ENCODE peak calls at places on chromosomes 2 and 18, in five cellular contexts. J is astrocyte of the cerebellum, M is hepatocyte, K is PC-3, B is GM06990. W is an unnamed sample.
A peak's percentile ranks its signal among the peaks of the same experiment; 100 is the strongest.

GRCh38 chr18:62877448-62878221 is 162.3 kb downstream of the PHLPP1 start:
- DNase-seq in M (peak; percentile 6), K (peak; percentile 23), J (peak; percentile 16), B (no peak), W (no peak)

GRCh38 chr2:85925216-85925671 is 36.5 kb upstream of the ST3GAL5 start:
- DNase-seq in M (no peak), J (no peak), B (no peak), K (no peak), W (no peak)

GRCh38 chr18:51006948-51007786 is 22.8 kb upstream of the SMAD4 start:
- DNase-seq in J (no peak), M (no peak), K (no peak), B (no peak), W (no peak)

GRCh38 chr2:82675186-82675585 is 1783.9 kb downstream of the SUCLG1 start:
- DNase-seq in B (no peak), M (no peak), J (no peak), K (peak; percentile 66), W (no peak)

GRCh38 chr2:182649316-182649715 is 66.7 kb upstream of the DNAJC10 start:
- DNase-seq in B (no peak), K (peak; percentile 53), M (peak; percentile 56), J (no peak), W (peak; percentile 26)

GRCh38 chr2:104654813-104655212 is 199.1 kb upstream of the POU3F3 start:
- DNase-seq in J (no peak), K (no peak), B (no peak), M (no peak), W (no peak)

GRCh38 chr2:162963156-162963555 is 124.6 kb upstream of the KCNH7 start:
- DNase-seq in J (no peak), M (no peak), K (no peak), B (no peak), W (no peak)

GRCh38 chr2:215315301-215315700 is 3.4 kb downstream of the ATIC start:
- DNase-seq in M (no peak), K (no peak), B (no peak), J (no peak), W (no peak)

GRCh38 chr2:128786800-128787478 is 468.3 kb upstream of the HS6ST1 start:
- DNase-seq in K (no peak), B (no peak), J (peak; percentile 12), M (no peak), W (no peak)

GRCh38 chr2:165725421-165725820 is 68.6 kb downstream of the GALNT3 start:
- DNase-seq in B (no peak), K (peak; percentile 93), M (no peak), J (peak; percentile 38), W (no peak)

GRCh38 chr2:226636586-226636985 is 163.0 kb downstream of the IRS1 start:
- DNase-seq in B (no peak), M (no peak), J (no peak), K (no peak), W (no peak)

GRCh38 chr2:230541934-230542380 is 126.0 kb downstream of the SP100 start:
- DNase-seq in J (no peak), K (peak; percentile 55), B (peak; percentile 32), M (no peak), W (no peak)

GRCh38 chr2:42117923-42118758 is 51.0 kb upstream of the EML4 start:
- DNase-seq in J (no peak), K (peak; percentile 95), M (no peak), B (peak; percentile 59), W (peak; percentile 29)

GRCh38 chr2:85584857-85585780 is 888 bp downstream of the VAMP5 start:
- DNase-seq in J (no peak), M (peak; percentile 83), B (no peak), K (peak; percentile 84), W (peak; percentile 47)

GRCh38 chr2:26693287-26693849 is 846 bp downstream of the KCNK3 start:
- DNase-seq in M (peak; percentile 15), B (no peak), J (no peak), K (no peak), W (no peak)

GRCh38 chr2:135667045-135667444 is 74.6 kb upstream of the UBXN4 start:
- DNase-seq in M (no peak), K (no peak), B (no peak), J (peak; percentile 11), W (no peak)

GRCh38 chr2:14451312-14451711 is 181.2 kb upstream of the LRATD1 start:
- DNase-seq in B (no peak), M (no peak), J (no peak), K (peak; percentile 9), W (no peak)

GRCh38 chr2:108184421-108184820 is 55.3 kb upstream of the SULT1C3 start:
- DNase-seq in B (no peak), M (peak; percentile 28), K (peak; percentile 53), J (no peak), W (peak; percentile 28)

GRCh38 chr2:239516954-239517305 is 116.1 kb upstream of the HDAC4 start:
- DNase-seq in B (no peak), M (no peak), J (no peak), K (no peak), W (no peak)

GRCh38 chr2:19799881-19800780 is 101.7 kb downstream of the TTC32 start:
- DNase-seq in B (no peak), M (no peak), K (no peak), J (no peak), W (no peak)
- TF ChIP-seq CTCF in B (no peak), M (no peak), K (no peak), J (no peak), W (no peak)

GRCh38 chr2:101725515-101726192 is 28.1 kb downstream of the MAP4K4 start:
- DNase-seq in J (no peak), M (no peak), K (peak; percentile 24), B (no peak), W (no peak)
- TF ChIP-seq CTCF in J (peak; percentile 25), M (peak; percentile 10), K (peak; percentile 52), B (peak; percentile 68), W (peak; percentile 20)

GRCh38 chr2:75007819-75008218 is 49.4 kb downstream of the POLE4 start:
- DNase-seq in K (no peak), M (no peak), J (no peak), B (no peak), W (no peak)
- TF ChIP-seq CTCF in K (no peak), M (no peak), J (no peak), B (no peak), W (no peak)

GRCh38 chr18:73456643-73457042 is 588.9 kb upstream of the NETO1 start:
- DNase-seq in K (no peak), M (no peak), B (no peak), J (no peak), W (no peak)

GRCh38 chr18:73458186-73458964 is 590.6 kb upstream of the NETO1 start:
- DNase-seq in K (no peak), M (no peak), J (no peak), B (no peak), W (no peak)

GRCh38 chr18:73462092-73462491 is 594.3 kb upstream of the NETO1 start:
- DNase-seq in J (peak; percentile 81), K (peak; percentile 23), M (no peak), B (no peak), W (peak; percentile 3)

GRCh38 chr18:73461780-73462059 is 593.9 kb upstream of the NETO1 start:
- DNase-seq in B (no peak), J (no peak), M (no peak), K (no peak), W (no peak)

GRCh38 chr18:73461038-73461779 is 593.4 kb upstream of the NETO1 start:
- DNase-seq in M (peak; percentile 9), J (no peak), B (no peak), K (no peak), W (no peak)
- TF ChIP-seq CTCF in M (no peak), J (no peak), B (no peak), K (no peak), W (no peak)

GRCh38 chr2:168345601-168346000 is 98.2 kb upstream of the STK39 start:
- DNase-seq in K (no peak), M (no peak), B (no peak), J (no peak), W (no peak)
- TF ChIP-seq CTCF in K (no peak), M (no peak), B (peak; percentile 6), J (no peak), W (no peak)

GRCh38 chr2:55781542-55781941 is 87.9 kb upstream of the PNPT1 start:
- DNase-seq in K (no peak), M (no peak), B (no peak), J (no peak), W (no peak)
- TF ChIP-seq CTCF in K (peak; percentile 20), M (no peak), B (no peak), J (no peak), W (no peak)

GRCh38 chr2:201071305-201072200 is at the start of the genes HYCC2 and NDUFB3:
- DNase-seq in B (peak; percentile 90), J (peak; percentile 83), K (peak; percentile 95), M (peak; percentile 95), W (peak; percentile 93)
- TF ChIP-seq CTCF in B (peak; percentile 26), J (peak; percentile 35), K (no peak), M (peak; percentile 22), W (peak; percentile 18)

W was measured in Calu3.